ENCODE peak calls at places on chromosomes 3 and 15, in nine cellular contexts. One of them, this sample, is unnamed.

GRCh38 chr3:191376742-191377141 is 46.4 kb upstream of the UTS2B start:
- DNase-seq in CD4-positive, alpha-beta T cell: no peak
- DNase-seq in body of pancreas: no peak
- DNase-seq in brain microvascular endothelial cell: peak
- DNase-seq in HL-60: no peak
- DNase-seq in ovary: no peak
- DNase-seq in tibial artery: no peak
- DNase-seq in endothelial cell of umbilical vein: peak
- DNase-seq in mammary epithelial cell: peak
- DNase-seq in this sample: no peak

GRCh38 chr3:112629425-112629824 is 11.5 kb downstream of the CCDC80 start:
- DNase-seq in CD4-positive, alpha-beta T cell: no peak
- DNase-seq in body of pancreas: peak
- DNase-seq in brain microvascular endothelial cell: peak
- DNase-seq in HL-60: no peak
- DNase-seq in ovary: peak
- DNase-seq in tibial artery: peak
- DNase-seq in endothelial cell of umbilical vein: peak
- DNase-seq in mammary epithelial cell: peak
- DNase-seq in this sample: peak

GRCh38 chr15:98861188-98861587 is 146.4 kb downstream of the PGPEP1L start:
- DNase-seq in CD4-positive, alpha-beta T cell: no peak
- DNase-seq in body of pancreas: no peak
- DNase-seq in brain microvascular endothelial cell: no peak
- DNase-seq in HL-60: no peak
- DNase-seq in ovary: no peak
- DNase-seq in tibial artery: no peak
- DNase-seq in endothelial cell of umbilical vein: no peak
- DNase-seq in mammary epithelial cell: no peak
- DNase-seq in this sample: no peak

GRCh38 chr15:70141376-70142071 is 43.8 kb upstream of the TLE3 start:
- DNase-seq in CD4-positive, alpha-beta T cell: no peak
- DNase-seq in body of pancreas: no peak
- DNase-seq in brain microvascular endothelial cell: no peak
- DNase-seq in HL-60: no peak
- DNase-seq in ovary: no peak
- DNase-seq in tibial artery: no peak
- DNase-seq in endothelial cell of umbilical vein: no peak
- DNase-seq in mammary epithelial cell: no peak
- DNase-seq in this sample: no peak

GRCh38 chr3:186640473-186640818 is 247 bp downstream of the FETUB start:
- DNase-seq in CD4-positive, alpha-beta T cell: no peak
- DNase-seq in body of pancreas: no peak
- DNase-seq in brain microvascular endothelial cell: peak
- DNase-seq in HL-60: no peak
- DNase-seq in ovary: no peak
- DNase-seq in tibial artery: no peak
- DNase-seq in endothelial cell of umbilical vein: no peak
- DNase-seq in mammary epithelial cell: peak
- DNase-seq in this sample: no peak

GRCh38 chr3:25433868-25434267 is 5.8 kb downstream of the RARB start:
- DNase-seq in CD4-positive, alpha-beta T cell: no peak
- DNase-seq in body of pancreas: no peak
- DNase-seq in brain microvascular endothelial cell: peak
- DNase-seq in HL-60: no peak
- DNase-seq in ovary: no peak
- DNase-seq in tibial artery: no peak
- DNase-seq in endothelial cell of umbilical vein: peak
- DNase-seq in mammary epithelial cell: peak
- DNase-seq in this sample: no peak

GRCh38 chr3:159978353-159978752 is 10.3 kb upstream of the IL12A start:
- DNase-seq in CD4-positive, alpha-beta T cell: no peak
- DNase-seq in body of pancreas: no peak
- DNase-seq in brain microvascular endothelial cell: no peak
- DNase-seq in HL-60: no peak
- DNase-seq in ovary: no peak
- DNase-seq in tibial artery: no peak
- DNase-seq in endothelial cell of umbilical vein: no peak
- DNase-seq in mammary epithelial cell: no peak
- DNase-seq in this sample: no peak

GRCh38 chr3:64319391-64319790 is 94.1 kb upstream of the PRICKLE2 start:
- DNase-seq in CD4-positive, alpha-beta T cell: no peak
- DNase-seq in body of pancreas: no peak
- DNase-seq in brain microvascular endothelial cell: no peak
- DNase-seq in HL-60: no peak
- DNase-seq in ovary: no peak
- DNase-seq in tibial artery: no peak
- DNase-seq in endothelial cell of umbilical vein: no peak
- DNase-seq in mammary epithelial cell: no peak
- DNase-seq in this sample: peak

GRCh38 chr3:23656821-23657220 is 148.9 kb upstream of the UBE2E1 start:
- DNase-seq in CD4-positive, alpha-beta T cell: no peak
- DNase-seq in body of pancreas: no peak
- DNase-seq in brain microvascular endothelial cell: no peak
- DNase-seq in HL-60: no peak
- DNase-seq in ovary: no peak
- DNase-seq in tibial artery: no peak
- DNase-seq in endothelial cell of umbilical vein: no peak
- DNase-seq in mammary epithelial cell: no peak
- DNase-seq in this sample: no peak

GRCh38 chr3:29708884-29709283 is 428.0 kb downstream of the RBMS3 start:
- DNase-seq in CD4-positive, alpha-beta T cell: no peak
- DNase-seq in body of pancreas: no peak
- DNase-seq in brain microvascular endothelial cell: no peak
- DNase-seq in HL-60: no peak
- DNase-seq in ovary: no peak
- DNase-seq in tibial artery: no peak
- DNase-seq in endothelial cell of umbilical vein: no peak
- DNase-seq in mammary epithelial cell: no peak
- DNase-seq in this sample: no peak

DNA sequence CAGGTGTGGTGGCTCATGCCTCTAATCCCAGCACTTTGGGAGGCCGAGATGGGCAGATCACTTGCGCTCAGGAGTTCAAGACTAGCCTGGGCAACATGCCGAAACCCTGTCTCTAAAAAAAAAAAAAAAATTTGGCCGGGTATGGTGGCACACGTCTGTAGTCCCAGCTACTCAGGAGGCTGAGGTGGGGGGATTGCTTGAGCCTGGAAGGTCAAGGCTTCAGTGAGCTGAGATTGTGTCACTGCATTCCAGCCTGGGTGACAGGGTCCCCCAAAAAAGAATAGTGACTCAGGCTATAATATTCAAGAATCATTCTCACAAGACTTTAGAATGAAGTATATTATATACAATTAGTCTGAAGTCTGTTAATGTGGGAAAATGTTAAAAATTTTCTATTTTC is 70.5 kb upstream of the PLXND1 start:
- DNase-seq in CD4-positive, alpha-beta T cell: no peak
- DNase-seq in body of pancreas: no peak
- DNase-seq in brain microvascular endothelial cell: no peak
- DNase-seq in HL-60: no peak
- DNase-seq in ovary: no peak
- DNase-seq in tibial artery: no peak
- DNase-seq in endothelial cell of umbilical vein: no peak
- DNase-seq in mammary epithelial cell: no peak
- DNase-seq in this sample: no peak
- H3K27ac ChIP-seq in CD4-positive, alpha-beta T cell: no peak
- H3K27ac ChIP-seq in body of pancreas: no peak
- H3K27ac ChIP-seq in brain microvascular endothelial cell: no peak
- H3K27ac ChIP-seq in HL-60: no peak
- H3K27ac ChIP-seq in ovary: no peak
- H3K27ac ChIP-seq in tibial artery: no peak
- H3K27ac ChIP-seq in endothelial cell of umbilical vein: no peak
- H3K27ac ChIP-seq in mammary epithelial cell: no peak
- H3K27ac ChIP-seq in this sample: no peak

GRCh38 chr3:13700362-13700761 is 151.4 kb downstream of the FBLN2 start:
- DNase-seq in CD4-positive, alpha-beta T cell: no peak
- DNase-seq in body of pancreas: no peak
- DNase-seq in brain microvascular endothelial cell: no peak
- DNase-seq in HL-60: no peak
- DNase-seq in ovary: no peak
- DNase-seq in tibial artery: no peak
- DNase-seq in endothelial cell of umbilical vein: no peak
- DNase-seq in mammary epithelial cell: no peak
- DNase-seq in this sample: no peak

GRCh38 chr3:13703071-13703470 is 154.1 kb downstream of the FBLN2 start:
- DNase-seq in CD4-positive, alpha-beta T cell: no peak
- DNase-seq in body of pancreas: no peak
- DNase-seq in brain microvascular endothelial cell: no peak
- DNase-seq in HL-60: no peak
- DNase-seq in ovary: no peak
- DNase-seq in tibial artery: peak
- DNase-seq in endothelial cell of umbilical vein: no peak
- DNase-seq in mammary epithelial cell: no peak
- DNase-seq in this sample: no peak

GRCh38 chr3:13704174-13704573 is 155.2 kb downstream of the FBLN2 start:
- DNase-seq in CD4-positive, alpha-beta T cell: no peak
- DNase-seq in body of pancreas: no peak
- DNase-seq in brain microvascular endothelial cell: no peak
- DNase-seq in HL-60: no peak
- DNase-seq in ovary: no peak
- DNase-seq in tibial artery: no peak
- DNase-seq in endothelial cell of umbilical vein: no peak
- DNase-seq in mammary epithelial cell: no peak
- DNase-seq in this sample: no peak

GRCh38 chr3:13700889-13701288 is 152.0 kb downstream of the FBLN2 start:
- DNase-seq in CD4-positive, alpha-beta T cell: no peak
- DNase-seq in body of pancreas: no peak
- DNase-seq in brain microvascular endothelial cell: no peak
- DNase-seq in HL-60: no peak
- DNase-seq in ovary: no peak
- DNase-seq in tibial artery: peak
- DNase-seq in endothelial cell of umbilical vein: no peak
- DNase-seq in mammary epithelial cell: no peak
- DNase-seq in this sample: no peak

DNA sequence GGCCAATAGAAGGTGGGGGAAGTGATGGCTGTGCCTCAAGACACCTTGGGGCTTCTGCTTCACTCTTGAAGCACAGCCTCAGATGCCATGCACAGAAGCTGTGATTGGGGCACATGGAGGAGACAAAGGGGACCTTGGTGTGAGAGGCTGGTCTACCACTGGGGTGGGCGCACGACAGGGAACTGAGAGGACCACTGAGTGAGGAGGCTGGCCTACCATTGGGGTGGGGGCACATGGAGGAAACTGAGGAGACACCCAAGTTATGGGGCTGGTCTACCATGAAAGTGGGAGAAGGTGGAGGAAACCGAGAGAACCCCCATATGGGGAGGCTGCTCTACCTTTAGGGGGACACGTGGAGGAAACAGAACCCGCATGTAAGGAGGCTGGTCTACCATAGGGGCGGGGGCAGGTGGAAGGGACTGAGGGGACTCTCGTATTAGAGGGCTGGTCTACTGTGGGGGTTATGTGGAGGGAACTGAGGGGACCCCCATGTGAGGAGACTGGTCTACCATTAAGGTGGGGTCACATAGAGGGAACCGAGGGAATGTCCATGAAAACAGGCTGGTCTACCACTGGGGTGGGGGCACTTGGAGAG is 153.4 kb downstream of the FBLN2 start:
- DNase-seq in CD4-positive, alpha-beta T cell: peak
- DNase-seq in body of pancreas: no peak
- DNase-seq in brain microvascular endothelial cell: no peak
- DNase-seq in HL-60: no peak
- DNase-seq in ovary: no peak
- DNase-seq in tibial artery: peak
- DNase-seq in endothelial cell of umbilical vein: no peak
- DNase-seq in mammary epithelial cell: no peak
- DNase-seq in this sample: no peak
- H3K27ac ChIP-seq in CD4-positive, alpha-beta T cell: no peak
- H3K27ac ChIP-seq in body of pancreas: no peak
- H3K27ac ChIP-seq in brain microvascular endothelial cell: no peak
- H3K27ac ChIP-seq in HL-60: no peak
- H3K27ac ChIP-seq in ovary: no peak
- H3K27ac ChIP-seq in tibial artery: no peak
- H3K27ac ChIP-seq in endothelial cell of umbilical vein: no peak
- H3K27ac ChIP-seq in mammary epithelial cell: no peak
- H3K27ac ChIP-seq in this sample: no peak

GRCh38 chr3:148943531-148944200 is 47.7 kb upstream of the GYG1 start:
- DNase-seq in CD4-positive, alpha-beta T cell: no peak
- DNase-seq in body of pancreas: no peak
- DNase-seq in brain microvascular endothelial cell: peak
- DNase-seq in HL-60: peak
- DNase-seq in ovary: no peak
- DNase-seq in tibial artery: no peak
- DNase-seq in endothelial cell of umbilical vein: peak
- DNase-seq in mammary epithelial cell: peak
- DNase-seq in this sample: no peak
- H3K27ac ChIP-seq in CD4-positive, alpha-beta T cell: no peak
- H3K27ac ChIP-seq in body of pancreas: no peak
- H3K27ac ChIP-seq in brain microvascular endothelial cell: no peak
- H3K27ac ChIP-seq in HL-60: no peak
- H3K27ac ChIP-seq in ovary: no peak
- H3K27ac ChIP-seq in tibial artery: no peak
- H3K27ac ChIP-seq in endothelial cell of umbilical vein: no peak
- H3K27ac ChIP-seq in mammary epithelial cell: no peak
- H3K27ac ChIP-seq in this sample: no peak

GRCh38 chr3:148880681-148881080 is 15.6 kb downstream of the CPA3 start:
- DNase-seq in CD4-positive, alpha-beta T cell: no peak
- DNase-seq in body of pancreas: peak
- DNase-seq in brain microvascular endothelial cell: no peak
- DNase-seq in HL-60: peak
- DNase-seq in ovary: no peak
- DNase-seq in tibial artery: no peak
- DNase-seq in endothelial cell of umbilical vein: no peak
- DNase-seq in mammary epithelial cell: no peak
- DNase-seq in this sample: peak

GRCh38 chr3:148882288-148882687 is 17.2 kb downstream of the CPA3 start:
- DNase-seq in CD4-positive, alpha-beta T cell: no peak
- DNase-seq in body of pancreas: peak
- DNase-seq in brain microvascular endothelial cell: peak
- DNase-seq in HL-60: no peak
- DNase-seq in ovary: no peak
- DNase-seq in tibial artery: no peak
- DNase-seq in endothelial cell of umbilical vein: no peak
- DNase-seq in mammary epithelial cell: no peak
- DNase-seq in this sample: no peak

GRCh38 chr3:148881286-148881685 is 16.2 kb downstream of the CPA3 start:
- DNase-seq in CD4-positive, alpha-beta T cell: no peak
- DNase-seq in body of pancreas: no peak
- DNase-seq in brain microvascular endothelial cell: no peak
- DNase-seq in HL-60: no peak
- DNase-seq in ovary: no peak
- DNase-seq in tibial artery: no peak
- DNase-seq in endothelial cell of umbilical vein: peak
- DNase-seq in mammary epithelial cell: no peak
- DNase-seq in this sample: no peak

GRCh38 chr3:148883163-148883562 is 18.1 kb downstream of the CPA3 start:
- DNase-seq in CD4-positive, alpha-beta T cell: no peak
- DNase-seq in body of pancreas: peak
- DNase-seq in brain microvascular endothelial cell: no peak
- DNase-seq in HL-60: no peak
- DNase-seq in ovary: peak
- DNase-seq in tibial artery: no peak
- DNase-seq in endothelial cell of umbilical vein: no peak
- DNase-seq in mammary epithelial cell: no peak
- DNase-seq in this sample: peak

DNA sequence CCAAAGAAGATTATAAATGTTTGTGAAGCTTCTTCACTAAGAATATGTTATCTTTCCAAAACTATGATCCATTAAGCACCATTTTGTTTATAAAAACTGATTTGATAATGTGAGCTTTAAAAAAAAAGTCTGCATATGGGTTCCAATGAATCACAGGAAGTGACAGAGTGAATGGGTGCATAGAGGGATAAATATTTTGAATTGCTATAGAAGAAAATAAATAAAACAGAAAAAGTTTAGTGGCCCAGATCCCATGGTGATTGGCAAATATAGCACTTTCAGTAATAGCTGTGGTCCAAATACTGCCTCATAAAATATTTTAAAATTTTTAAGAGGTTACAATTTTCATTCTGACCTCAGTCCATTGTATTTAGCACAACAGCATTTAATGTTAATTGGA is 19.2 kb downstream of the CPA3 start:
- DNase-seq in CD4-positive, alpha-beta T cell: no peak
- DNase-seq in body of pancreas: no peak
- DNase-seq in brain microvascular endothelial cell: no peak
- DNase-seq in HL-60: no peak
- DNase-seq in ovary: no peak
- DNase-seq in tibial artery: no peak
- DNase-seq in endothelial cell of umbilical vein: peak
- DNase-seq in mammary epithelial cell: no peak
- DNase-seq in this sample: no peak
- H3K27ac ChIP-seq in CD4-positive, alpha-beta T cell: no peak
- H3K27ac ChIP-seq in body of pancreas: no peak
- H3K27ac ChIP-seq in brain microvascular endothelial cell: peak
- H3K27ac ChIP-seq in HL-60: no peak
- H3K27ac ChIP-seq in ovary: no peak
- H3K27ac ChIP-seq in tibial artery: no peak
- H3K27ac ChIP-seq in endothelial cell of umbilical vein: no peak
- H3K27ac ChIP-seq in mammary epithelial cell: no peak
- H3K27ac ChIP-seq in this sample: no peak